ENCODE peak calls at places on chromosomes 12 and 14, in six cellular contexts. J is HCT116, N is K562, V is HepG2, E is H1, A is GM12878. Q is an unnamed sample.

GRCh38 chr14:99733551-99734405 is 49.7 kb downstream of the CYP46A1 start:
- DNase-seq in J (no peak), N (no peak), V (no peak), E (no peak), A (no peak), Q (no peak)

GRCh38 chr14:98138666-98139065 is 1133.3 kb downstream of the BCL11B start:
- DNase-seq in J (peak; percentile 1), N (peak; percentile 5), V (no peak), E (peak; percentile 76), A (no peak), Q (peak; percentile 30)

GRCh38 chr12:14327717-14328116 is 37.8 kb upstream of the ATF7IP start:
- DNase-seq in J (no peak), N (no peak), V (no peak), E (no peak), A (no peak), Q (no peak)

GRCh38 chr12:93163260-93164036 is 214.3 kb upstream of the NUDT4 start:
- DNase-seq in J (no peak), N (no peak), V (no peak), E (no peak), A (no peak), Q (no peak)

GRCh38 chr14:34676516-34677211 is 37.7 kb downstream of the CFL2 start:
- DNase-seq in J (no peak), N (no peak), V (no peak), E (no peak), A (no peak), Q (no peak)

GRCh38 chr14:68824517-68825347 is 31.9 kb upstream of the ZFP36L1 start:
- DNase-seq in J (peak; percentile 76), N (peak; percentile 83), V (peak; percentile 80), E (peak; percentile 97), A (no peak), Q (peak; percentile 90)

GRCh38 chr12:22286569-22286968 is 47.9 kb downstream of the ST8SIA1 start:
- DNase-seq in J (no peak), N (no peak), V (no peak), E (no peak), A (no peak), Q (no peak)

GRCh38 chr14:34781242-34781641 is 66.8 kb upstream of the CFL2 start:
- DNase-seq in J (no peak), N (no peak), V (no peak), E (no peak), A (peak; percentile 4), Q (no peak)

GRCh38 chr12:247271-247670 is 15.4 kb downstream of the SLC6A13 start:
- DNase-seq in J (no peak), N (no peak), V (no peak), E (no peak), A (no peak), Q (no peak)

DNA sequence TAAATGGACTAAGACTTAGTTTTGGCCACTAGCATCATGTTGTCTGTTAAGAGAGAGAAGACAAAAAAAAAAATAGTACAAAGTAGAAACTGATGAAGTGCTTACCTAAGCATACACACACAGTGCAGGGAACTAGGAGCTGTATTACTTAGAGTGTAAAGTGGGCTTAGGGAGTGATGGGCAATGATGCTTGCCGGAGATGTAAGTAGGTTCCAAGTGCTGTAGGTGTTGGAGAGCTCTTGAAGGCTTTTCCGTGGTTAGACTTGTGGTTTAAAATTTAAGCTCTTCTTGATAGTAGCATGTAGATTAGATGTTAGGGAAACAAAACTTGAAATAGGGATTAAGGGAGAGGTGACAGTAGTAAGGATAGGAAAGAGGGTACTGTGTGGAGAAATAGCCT is 34.7 kb downstream of the MIA2 start:
- DNase-seq in J (no peak), N (no peak), V (peak; percentile 43), E (no peak), A (no peak), Q (no peak)
- TF ChIP-seq MAX in J (no peak), N (no peak), V (no peak), E (no peak), A (no peak), Q (no peak)

GRCh38 chr12:89975578-89975977 is 266.9 kb upstream of the ATP2B1 start:
- DNase-seq in J (no peak), N (no peak), V (no peak), E (no peak), A (no peak), Q (no peak)

GRCh38 chr12:89976866-89977265 is 268.2 kb upstream of the ATP2B1 start:
- DNase-seq in J (no peak), N (no peak), V (no peak), E (no peak), A (no peak), Q (no peak)

GRCh38 chr12:89980236-89980635 is 271.6 kb upstream of the ATP2B1 start:
- DNase-seq in J (no peak), N (no peak), V (no peak), E (no peak), A (no peak), Q (no peak)

GRCh38 chr12:89971880-89972279 is 263.2 kb upstream of the ATP2B1 start:
- DNase-seq in J (no peak), N (no peak), V (no peak), E (no peak), A (no peak), Q (peak; percentile 74)

DNA sequence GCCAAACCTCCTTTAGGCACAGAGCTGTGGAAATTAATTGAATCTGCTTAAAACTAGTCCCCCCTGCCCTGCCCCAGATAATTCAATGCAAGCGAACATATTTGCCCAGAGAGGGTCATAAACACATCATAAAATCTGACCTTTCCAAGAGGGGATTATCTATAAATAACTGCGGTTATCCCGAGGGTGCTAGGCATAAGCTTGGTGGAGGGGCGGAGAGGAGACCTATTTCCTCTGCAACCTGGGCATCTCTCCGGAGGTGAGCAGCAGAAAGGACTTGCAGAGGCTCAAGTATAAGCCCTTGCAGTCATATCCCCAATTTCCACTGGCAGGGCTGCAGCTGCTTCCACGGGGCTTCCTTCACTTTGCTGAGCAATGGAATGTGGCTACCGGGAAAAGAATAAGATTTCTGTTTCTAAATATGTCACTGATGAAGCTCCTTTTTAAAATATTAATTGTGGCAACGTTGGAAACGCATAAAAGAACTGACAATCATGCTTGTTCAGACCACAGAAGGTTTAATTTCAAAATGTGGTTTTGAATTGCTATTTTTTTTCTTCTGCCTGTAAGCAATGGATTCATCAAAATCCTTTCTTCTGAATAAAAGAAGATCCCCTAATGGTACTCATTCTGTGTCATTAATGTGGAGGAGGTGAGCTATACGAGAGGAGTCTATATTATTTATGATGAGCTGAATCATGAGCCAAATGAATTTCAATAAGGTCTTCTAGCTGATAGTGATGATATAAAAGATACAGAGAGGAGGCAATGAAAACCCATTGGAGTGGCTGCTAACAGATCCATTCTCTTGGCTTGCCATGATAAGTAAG is 268.9 kb upstream of the ATP2B1 start:
- DNase-seq in J (no peak), N (no peak), V (no peak), E (no peak), A (no peak), Q (no peak)
- TF ChIP-seq CEBPB in J (no peak), N (no peak), V (no peak), E (no peak), A (no peak), Q (no peak)

DNA sequence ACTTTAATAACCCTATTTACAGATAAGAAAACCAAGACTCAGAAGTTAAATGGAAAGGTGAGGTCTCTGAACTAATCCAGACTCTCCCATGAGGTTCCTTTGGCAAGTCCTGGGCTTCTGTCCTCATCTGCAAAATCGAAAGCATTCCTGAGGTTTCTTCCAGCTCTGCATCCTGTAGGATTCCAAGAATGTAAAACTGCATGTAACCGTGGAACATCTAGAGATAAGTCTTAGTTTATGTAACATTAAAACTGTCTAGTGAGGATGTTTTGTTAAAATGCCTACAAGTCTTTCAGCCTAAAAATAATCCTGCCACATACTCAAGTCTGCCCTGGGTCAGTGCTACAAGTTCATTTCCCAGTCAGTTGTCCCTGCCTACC is 7.3 kb upstream of the ITFG2 start:
- DNase-seq in J (no peak), N (no peak), V (no peak), E (no peak), A (no peak), Q (no peak)
- TF ChIP-seq MAX in J (no peak), N (no peak), V (no peak), E (no peak), A (no peak), Q (no peak)

DNA sequence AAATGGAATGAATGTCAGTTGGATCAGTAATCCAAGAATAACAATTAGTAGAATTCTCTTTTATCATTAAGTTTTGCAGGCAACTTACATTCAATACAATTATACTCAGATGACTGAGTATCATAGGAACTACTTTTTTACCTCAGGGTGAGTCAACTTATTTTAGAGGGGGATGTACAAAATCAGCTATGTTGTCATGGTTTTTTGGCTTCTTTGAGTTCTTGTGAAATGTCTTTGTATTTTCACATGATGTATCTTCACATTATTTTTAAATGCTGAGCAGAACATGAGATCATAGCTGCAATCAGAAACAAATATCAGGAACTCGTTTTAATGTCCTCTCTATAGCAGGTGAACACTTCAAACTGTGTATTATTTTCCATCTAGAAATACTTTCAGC is 65.3 kb upstream of the PTPRR start:
- DNase-seq in J (no peak), N (no peak), V (no peak), E (no peak), A (no peak), Q (no peak)
- TF ChIP-seq CEBPB in J (no peak), N (no peak), V (no peak), E (no peak), A (no peak), Q (no peak)